ENCODE peak calls at places on chromosomes 4 and X, in ten cellular contexts. C is GM23248, D is OCI-LY7, I is A549, U is tibial artery, Q is pancreas, X is heart right ventricle, K is SJSA1, J is colonic mucosa, V is PC-3. Y is an unnamed sample.

GRCh38 chrX:44343412-44343942 is at the start of gene EFHC2:
- DNase-seq in U (peak; percentile 23), D (no peak), X (peak; percentile 60), Q (peak; percentile 17), I (peak; percentile 6), J (no peak), V (peak; percentile 24), K (peak; percentile 2), C (peak; percentile 68), Y (peak; percentile 69)

GRCh38 chr4:110621328-110621812 is 1.5 kb downstream of the PITX2 start:
- DNase-seq in Q (no peak), K (no peak), I (no peak), J (no peak), D (peak; percentile 32), X (no peak), V (no peak), U (no peak), C (no peak), Y (no peak)

GRCh38 chrX:38166478-38167083 is 54.1 kb downstream of the SRPX start:
- DNase-seq in D (peak; percentile 47), J (peak; percentile 49), Q (no peak), V (peak; percentile 65), X (no peak), I (peak; percentile 18), C (peak; percentile 45), U (no peak), K (peak; percentile 27), Y (peak; percentile 16)

GRCh38 chr4:175823015-175823741 is 11.1 kb upstream of the GPM6A start:
- DNase-seq in Q (no peak), D (peak; percentile 86), V (no peak), X (no peak), I (no peak), K (no peak), C (no peak), U (no peak), J (no peak), Y (no peak)

GRCh38 chr4:177386416-177386815 is 55.8 kb downstream of the AGA start:
- DNase-seq in Q (no peak), I (no peak), D (no peak), C (no peak), V (no peak), J (no peak), K (no peak), U (no peak), X (no peak), Y (no peak)

GRCh38 chr4:75907956-75908355 is 5.7 kb upstream of the PPEF2 start:
- DNase-seq in X (no peak), J (no peak), U (no peak), Q (no peak), I (no peak), V (no peak), K (no peak), D (no peak), C (no peak), Y (no peak)

GRCh38 chr4:86108152-86108551 is 251.7 kb downstream of the MAPK10 start:
- DNase-seq in Q (no peak), U (no peak), X (no peak), D (no peak), C (peak; percentile 57), J (no peak), I (no peak), V (peak; percentile 9), K (no peak), Y (no peak)

GRCh38 chr4:36172650-36173049 is 71.7 kb downstream of the ARAP2 start:
- DNase-seq in K (no peak), U (no peak), Q (peak; percentile 32), J (no peak), C (no peak), D (no peak), I (no peak), X (no peak), V (no peak), Y (no peak)

GRCh38 chr4:159871141-159871540 is 768.3 kb downstream of the RAPGEF2 start:
- DNase-seq in V (peak; percentile 4), D (no peak), I (no peak), K (no peak), X (no peak), J (no peak), U (no peak), C (no peak), Q (no peak), Y (no peak)

GRCh38 chr4:86233681-86234080 is 126.2 kb downstream of the MAPK10 start:
- DNase-seq in X (no peak), Q (no peak), K (no peak), U (no peak), D (no peak), V (no peak), I (no peak), C (peak; percentile 44), J (no peak), Y (no peak)

GRCh38 chrX:13119386-13119785 is 75.0 kb upstream of the FAM9C start:
- DNase-seq in J (no peak), C (peak; percentile 64), U (no peak), Q (no peak), I (peak; percentile 57), K (peak; percentile 52), V (peak; percentile 71), D (no peak), X (no peak), Y (no peak)

GRCh38 chr4:56575820-56576429 is 70.3 kb downstream of the ARL9 start:
- DNase-seq in U (no peak), V (peak; percentile 67), Q (no peak), D (peak; percentile 39), C (peak; percentile 66), J (no peak), X (no peak), I (peak; percentile 29), K (peak; percentile 28), Y (peak; percentile 23)

GRCh38 chr4:102580463-102580842 is 79.3 kb downstream of the NFKB1 start:
- DNase-seq in D (no peak), J (no peak), X (no peak), K (no peak), Q (no peak), U (no peak), C (no peak), I (no peak), V (no peak), Y (no peak)
- H3K27ac ChIP-seq in D (no peak overlapping the region), J (no peak overlapping the region), X (no peak overlapping the region), K (no peak overlapping the region), Q (no peak overlapping the region), U (no peak overlapping the region), C (no peak overlapping the region), I (no peak overlapping the region), V (no peak overlapping the region), Y (no peak overlapping the region)

GRCh38 chr4:188984518-188984917 is 845.3 kb downstream of the TRIML1 start:
- DNase-seq in I (no peak), C (no peak), X (no peak), K (no peak), Q (no peak), V (no peak), D (no peak), U (no peak), J (no peak), Y (no peak)

GRCh38 chr4:188988131-188988530 is 848.9 kb downstream of the TRIML1 start:
- DNase-seq in V (no peak), D (no peak), U (no peak), C (no peak), Q (no peak), I (no peak), X (no peak), K (no peak), J (no peak), Y (no peak)

GRCh38 chr4:188987011-188987410 is 847.8 kb downstream of the TRIML1 start:
- DNase-seq in C (no peak), Q (no peak), U (no peak), I (no peak), K (no peak), V (no peak), J (no peak), X (no peak), D (no peak), Y (no peak)

GRCh38 chr4:188989371-188989770 is 850.1 kb downstream of the TRIML1 start:
- DNase-seq in D (no peak), Q (no peak), X (no peak), V (peak; percentile 66), U (no peak), C (no peak), J (no peak), K (no peak), I (peak; percentile 28), Y (no peak)

GRCh38 chr4:188986271-188986689 is 847.0 kb downstream of the TRIML1 start:
- DNase-seq in V (peak; percentile 75), K (peak; percentile 85), D (no peak), C (peak; percentile 14), U (no peak), X (no peak), J (no peak), Q (no peak), I (peak; percentile 68), Y (no peak)
- H3K4me1 ChIP-seq in V (peaks cover 18% of the 10 kb centered on the region), K (peaks cover 7% of the 10 kb centered on the region), D (no peaks in the 10 kb centered on the region), C (no peaks in the 10 kb centered on the region), U (no peaks in the 10 kb centered on the region), X (no peaks in the 10 kb centered on the region), J (no peaks in the 10 kb centered on the region), Q (no peaks in the 10 kb centered on the region), I (peaks cover 16% of the 10 kb centered on the region), Y (no peaks in the 10 kb centered on the region)

GRCh38 chr4:37664696-37665095 is 21.5 kb downstream of the RELL1 start:
- DNase-seq in X (no peak), J (no peak), U (no peak), K (no peak), I (no peak), Q (no peak), C (no peak), D (no peak), V (no peak), Y (no peak)
- H3K27ac ChIP-seq in X (peak overlapping the region; percentile 79), J (no peak overlapping the region), U (peak overlapping the region; percentile 63), K (no peak overlapping the region), I (peak overlapping the region; percentile 83), Q (no peak overlapping the region), C (no peak overlapping the region), D (no peak overlapping the region), V (no peak overlapping the region), Y (no peak overlapping the region)

GRCh38 chrX:46967547-46967946 is 55.3 kb downstream of the JADE3 start:
- DNase-seq in Q (no peak), C (peak; percentile 4), V (no peak), J (no peak), U (no peak), I (no peak), D (peak; percentile 33), K (no peak), X (no peak), Y (no peak)
- H3K4me1 ChIP-seq in Q (no peaks in the 10 kb centered on the region), C (peaks cover 6% of the 10 kb centered on the region), V (no peaks in the 10 kb centered on the region), J (no peaks in the 10 kb centered on the region), U (no peaks in the 10 kb centered on the region), I (peaks cover 29% of the 10 kb centered on the region), D (peaks cover 79% of the 10 kb centered on the region), K (peaks cover 10% of the 10 kb centered on the region), X (peaks cover 6% of the 10 kb centered on the region), Y (no peaks in the 10 kb centered on the region)